ENCODE peak calls at places on chromosomes 5 and 9, in four cellular contexts. E is gastrocnemius medialis; J is CD8-positive, alpha-beta memory T cell; O is adipocyte. T is an unnamed sample.
A peak's percentile ranks its signal among the peaks of the same experiment; 100 is the strongest.

GRCh38 chr5:178449163-178450060 is 140.8 kb downstream of the COL23A1 start:
- DNase-seq in J (no peak), E (no peak), O (no peak), T (no peak)

GRCh38 chr5:175778951-175779475 is 92.4 kb upstream of the CPLX2 start:
- DNase-seq in E (no peak), O (no peak), J (no peak), T (no peak)

GRCh38 chr9:19493174-19493811 is 84.5 kb downstream of the ACER2 start:
- DNase-seq in O (peak; percentile 77), J (peak; percentile 27), E (no peak), T (peak; percentile 68)

GRCh38 chr5:147504001-147504400 is 5.9 kb downstream of the DPYSL3 start:
- DNase-seq in J (no peak), O (peak; percentile 31), E (no peak), T (no peak)

GRCh38 chr9:74598874-74599273 is 101.7 kb downstream of the RORB start:
- DNase-seq in O (no peak), E (no peak), J (no peak), T (no peak)

GRCh38 chr5:157961176-157961575 is 102.2 kb upstream of the CLINT1 start:
- DNase-seq in O (no peak), E (no peak), J (no peak), T (no peak)

GRCh38 chr9:92293075-92293354 is 482 bp downstream of the IARS1 start:
- DNase-seq in O (no peak), E (no peak), J (no peak), T (no peak)

GRCh38 chr9:89655047-89655989 is 50.5 kb downstream of the GADD45G start:
- DNase-seq in J (no peak), O (no peak), E (no peak), T (no peak)

GRCh38 chr5:446864-447263 is 3.9 kb downstream of the EXOC3 start:
- DNase-seq in E (no peak), O (peak; percentile 76), J (peak; percentile 36), T (no peak)

GRCh38 chr5:122978068-122978467 is 58.5 kb downstream of the PPIC start:
- DNase-seq in J (no peak), O (no peak), E (no peak), T (no peak)

GRCh38 chr9:121597693-121598166 is 53.7 kb upstream of the DAB2IP start:
- DNase-seq in E (no peak), J (no peak), O (no peak), T (no peak)

DNA sequence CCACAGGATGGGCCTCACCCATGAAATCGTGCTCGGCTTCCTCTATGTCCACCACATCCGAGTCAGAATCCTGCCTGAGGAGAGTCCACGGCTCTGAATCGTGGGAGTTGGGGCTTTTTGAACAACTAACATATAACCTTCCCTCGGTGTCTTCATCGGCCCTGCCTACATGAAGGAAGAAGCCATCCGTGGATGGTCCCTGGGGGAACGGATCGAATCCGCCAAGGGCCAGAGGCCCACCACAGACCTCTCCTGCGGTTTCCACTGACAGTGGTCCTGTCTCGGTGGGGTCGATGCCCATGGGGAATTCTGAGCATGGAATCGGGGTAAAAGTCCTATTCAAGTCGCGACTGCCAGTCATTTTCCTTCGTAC is 85.0 kb downstream of the CAMSAP1 start:
- DNase-seq in J (no peak), E (no peak), O (no peak), T (peak; percentile 40)
- H3K9me3 ChIP-seq in J (no peaks in the 10 kb centered on the region), E (no peaks in the 10 kb centered on the region), O (no peaks in the 10 kb centered on the region), T (no peaks in the 10 kb centered on the region)

GRCh38 chr9:129514891-129515290 is 106.0 kb downstream of the C9orf50 start:
- DNase-seq in J (no peak), E (no peak), O (no peak), T (no peak)
- H3K9me3 ChIP-seq in J (peaks cover 5% of the 10 kb centered on the region), E (no peaks in the 10 kb centered on the region), O (peaks cover 51% of the 10 kb centered on the region), T (peaks cover 43% of the 10 kb centered on the region)

DNA sequence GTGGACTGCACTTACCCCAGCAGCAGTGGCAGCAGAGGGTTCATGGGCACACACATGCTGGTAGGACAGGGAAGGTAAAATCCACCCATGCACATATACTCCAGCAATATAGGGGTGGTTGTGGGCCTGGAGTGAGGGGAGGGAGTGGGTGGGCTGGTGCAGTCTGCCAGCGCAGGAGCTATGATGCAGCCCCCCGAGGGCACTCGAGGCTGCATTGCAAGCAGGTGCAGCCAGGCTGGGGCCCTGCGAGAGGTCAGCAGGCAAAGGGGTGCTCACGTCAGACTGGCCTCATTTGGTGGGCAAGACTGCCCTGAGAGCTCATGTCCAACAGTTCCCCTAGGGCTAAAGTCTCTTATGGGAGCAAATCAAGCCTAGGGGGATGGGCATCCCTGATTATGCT is 32.4 kb upstream of the PCDHA1 start:
- DNase-seq in E (no peak), O (no peak), J (no peak), T (no peak)
- H3K9me3 ChIP-seq in E (no peaks in the 10 kb centered on the region), O (peaks cover 71% of the 10 kb centered on the region), J (no peaks in the 10 kb centered on the region), T (peaks cover 70% of the 10 kb centered on the region)

GRCh38 chr9:97850746-97851449 is 2.1 kb upstream of the FOXE1 start:
- DNase-seq in J (no peak), E (no peak), O (no peak), T (no peak)
- H3K9me3 ChIP-seq in J (no peaks in the 10 kb centered on the region), E (no peaks in the 10 kb centered on the region), O (peaks cover 6% of the 10 kb centered on the region), T (no peaks in the 10 kb centered on the region)

DNA sequence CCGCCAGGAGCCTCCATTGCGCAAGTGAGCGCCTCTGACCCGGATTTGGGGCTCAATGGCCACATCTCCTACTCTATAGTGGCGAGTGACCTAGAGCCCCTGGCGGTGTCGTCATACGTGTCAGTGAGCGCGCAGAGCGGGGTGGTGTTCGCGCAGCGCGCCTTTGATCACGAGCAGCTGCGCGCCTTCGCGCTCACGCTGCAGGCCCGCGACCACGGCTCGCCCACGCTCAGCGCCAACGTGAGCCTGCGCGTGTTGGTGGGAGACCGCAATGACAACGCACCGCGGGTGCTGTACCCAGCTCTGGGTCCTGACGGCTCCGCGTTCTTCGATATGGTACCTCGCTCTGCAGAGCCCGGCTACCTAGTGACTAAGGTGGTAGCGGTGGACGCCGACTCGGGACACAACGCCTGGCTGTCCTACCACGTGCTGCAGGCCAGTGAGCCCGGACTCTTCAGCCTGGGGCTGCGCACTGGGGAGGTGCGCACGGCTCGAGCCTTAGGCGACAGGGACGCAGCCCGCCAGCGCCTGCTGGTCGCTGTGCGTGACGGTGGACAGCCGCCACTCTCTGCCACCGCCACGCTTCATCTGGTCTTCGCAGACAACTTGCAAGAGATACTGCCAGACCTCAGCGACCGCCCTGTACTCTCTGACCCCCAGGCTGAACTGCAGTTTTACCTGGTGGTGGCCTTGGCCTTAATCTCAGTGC is 1.9 kb downstream of the PCDHGB6 start:
- DNase-seq in J (no peak), E (no peak), O (no peak), T (no peak)
- H3K9me3 ChIP-seq in J (no peaks in the 10 kb centered on the region), E (peaks cover 8% of the 10 kb centered on the region), O (peaks cover 36% of the 10 kb centered on the region), T (peaks cover 95% of the 10 kb centered on the region)

GRCh38 chr5:41956943-41957342 is 31.9 kb downstream of the FBXO4 start:
- DNase-seq in E (no peak), O (no peak), J (no peak), T (no peak)
- H3K9me3 ChIP-seq in E (no peaks in the 10 kb centered on the region), O (peaks cover 48% of the 10 kb centered on the region), J (peaks cover 8% of the 10 kb centered on the region), T (peaks cover 48% of the 10 kb centered on the region)

GRCh38 chr5:150901446-150901845 is 3.3 kb downstream of the ZNF300 start:
- DNase-seq in O (no peak), E (no peak), J (no peak), T (no peak)
- H3K9me3 ChIP-seq in O (peaks cover 93% of the 10 kb centered on the region), E (peaks cover 4% of the 10 kb centered on the region), J (peaks cover 15% of the 10 kb centered on the region), T (peaks cover 82% of the 10 kb centered on the region)